ENCODE peak calls at places on chromosomes 2 and 18, in eight cellular contexts. W, N, E, K, R, J, F and O are unnamed samples. For H3K4me1, the result is how much of the 10 kb centered on the place peaks cover.

GRCh38 chr18:73975266-73975665 is 172.4 kb downstream of the FBXO15 start:
- DNase-seq in J (no peak), E (no peak), R (no peak), W (no peak), F (no peak), K (no peak), N (no peak), O (no peak)

GRCh38 chr2:219689676-219690628 is 62.5 kb downstream of the SLC4A3 start:
- DNase-seq in R (peak), N (peak), K (peak), F (peak), W (peak), E (peak), J (peak), O (no peak)

GRCh38 chr2:129144082-129144791 is 825.6 kb upstream of the HS6ST1 start:
- DNase-seq in E (no peak), R (no peak), K (no peak), N (no peak), W (no peak), J (no peak), F (no peak), O (no peak)

GRCh38 chr2:100640329-100641114 is 77.7 kb downstream of the PDCL3 start:
- DNase-seq in F (peak), W (no peak), E (no peak), J (no peak), N (no peak), K (no peak), R (peak), O (no peak)

GRCh38 chr2:19846030-19846429 is 55.8 kb downstream of the TTC32 start:
- DNase-seq in N (no peak), J (no peak), F (no peak), W (no peak), E (no peak), R (no peak), K (no peak), O (no peak)

GRCh38 chr2:113080134-113080533 is 12.4 kb downstream of the IL1F10 start:
- DNase-seq in N (no peak), F (peak), W (peak), K (peak), E (peak), R (no peak), J (peak), O (peak)

GRCh38 chr2:37797081-37797480 is 125.6 kb upstream of the CDC42EP3 start:
- DNase-seq in K (no peak), F (peak), J (no peak), N (no peak), R (no peak), W (no peak), E (no peak), O (no peak)

GRCh38 chr18:24031318-24031717 is 16.8 kb downstream of the TTC39C start:
- DNase-seq in N (no peak), F (no peak), K (no peak), J (no peak), R (no peak), E (no peak), W (no peak), O (no peak)

DNA sequence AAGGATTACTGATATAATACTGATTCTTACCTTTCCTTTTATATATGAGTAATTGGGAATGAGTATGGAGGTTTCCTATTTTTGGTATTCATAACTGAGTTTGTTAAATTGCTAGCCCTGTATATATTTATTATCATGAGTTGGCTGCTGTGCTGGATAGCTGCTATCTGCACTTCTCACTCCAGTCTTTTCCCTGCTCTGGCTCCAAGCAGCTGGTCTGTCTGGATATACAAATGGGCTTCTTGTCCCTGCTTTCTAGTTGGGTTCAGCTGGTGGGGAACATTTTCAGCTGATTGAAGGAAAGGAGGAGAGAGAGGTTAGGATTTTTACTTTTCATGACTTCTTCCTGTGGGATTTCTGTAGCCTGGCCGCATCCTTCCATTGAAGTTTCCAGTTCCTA is 41.2 kb downstream of the AGFG1 start:
- DNase-seq in R (no peak), W (no peak), J (peak), F (peak), K (no peak), E (no peak), N (no peak), O (no peak)
- H3K4me1 ChIP-seq in R (half or more), W (under half), J (under half), F (half or more), K (half or more), E (under half), N (under half), O (under half)

GRCh38 chr2:9266711-9267110 is 60.1 kb downstream of the ASAP2 start:
- DNase-seq in N (no peak), J (no peak), F (no peak), K (no peak), W (no peak), E (no peak), R (no peak), O (no peak)

GRCh38 chr2:9263388-9263787 is 56.8 kb downstream of the ASAP2 start:
- DNase-seq in J (peak), R (no peak), N (peak), E (no peak), W (no peak), F (peak), K (no peak), O (no peak)

GRCh38 chr2:9262671-9263171 is 56.1 kb downstream of the ASAP2 start:
- DNase-seq in R (no peak), F (peak), J (peak), W (no peak), N (peak), K (no peak), E (no peak), O (no peak)

GRCh38 chr2:9261231-9261883 is 54.7 kb downstream of the ASAP2 start:
- DNase-seq in F (peak), R (no peak), E (no peak), N (peak), K (no peak), W (no peak), J (no peak), O (no peak)

DNA sequence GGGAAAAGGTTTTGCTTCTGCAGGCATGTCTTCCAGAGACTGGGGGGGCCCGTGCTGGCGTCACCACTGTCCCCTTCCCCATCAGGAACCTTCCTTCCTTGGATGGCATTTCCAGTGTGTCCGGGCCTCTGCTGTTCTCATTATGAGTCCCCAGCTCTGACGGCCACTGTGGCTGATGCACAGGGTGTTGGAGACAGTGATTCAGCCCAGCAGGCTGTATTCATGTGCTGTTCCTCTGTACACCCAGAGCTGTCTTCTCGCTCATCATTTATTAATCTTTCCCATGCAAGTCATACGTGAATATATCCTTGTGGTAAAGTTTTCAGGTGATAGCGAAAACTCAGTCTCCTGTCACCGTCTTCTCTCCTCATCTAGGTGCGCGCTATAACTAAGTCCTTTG is 57.7 kb downstream of the ASAP2 start:
- DNase-seq in K (no peak), R (no peak), E (no peak), J (no peak), N (no peak), W (no peak), F (peak), O (no peak)
- H3K4me1 ChIP-seq in K (under half), R (under half), E (under half), J (under half), N (under half), W (under half), F (half or more), O (under half)

DNA sequence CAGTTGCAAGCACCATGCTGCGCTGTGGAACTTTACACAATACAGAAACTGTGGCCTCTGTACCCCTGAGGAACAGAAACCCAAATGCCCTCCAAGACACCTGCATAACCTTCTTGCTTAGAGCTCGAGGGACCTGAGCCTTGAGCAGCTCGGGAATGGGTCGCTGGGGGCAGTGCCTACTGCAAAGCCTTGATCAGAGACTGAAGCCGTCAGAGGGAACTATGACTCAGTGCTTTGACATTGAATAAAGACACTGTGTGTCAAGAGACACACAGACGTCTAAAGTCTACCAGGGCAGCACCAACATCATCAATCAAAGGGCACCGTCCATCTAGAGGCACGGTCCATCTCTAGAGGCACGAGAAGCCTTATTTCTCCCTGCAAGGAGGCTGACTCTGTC is 30.6 kb downstream of the GPR45 start:
- DNase-seq in K (no peak), W (no peak), F (no peak), E (no peak), J (no peak), R (no peak), N (no peak), O (no peak)
- H3K4me1 ChIP-seq in K (under half), W (under half), F (under half), E (under half), J (under half), R (under half), N (under half), O (under half)

GRCh38 chr2:48529676-48530032 is 300 bp upstream of the STON1 start:
- DNase-seq in W (no peak), N (peak), F (no peak), J (no peak), K (no peak), R (no peak), E (no peak), O (no peak)
- H3K4me1 ChIP-seq in W (under half), N (under half), F (under half), J (under half), K (under half), R (under half), E (under half), O (under half)

GRCh38 chr2:68745006-68745405 is 10.4 kb downstream of the ARHGAP25 start:
- DNase-seq in J (no peak), W (no peak), E (no peak), K (no peak), F (no peak), N (no peak), R (no peak), O (no peak)
- H3K4me1 ChIP-seq in J (under half), W (under half), E (under half), K (half or more), F (under half), N (under half), R (under half), O (half or more)

DNA sequence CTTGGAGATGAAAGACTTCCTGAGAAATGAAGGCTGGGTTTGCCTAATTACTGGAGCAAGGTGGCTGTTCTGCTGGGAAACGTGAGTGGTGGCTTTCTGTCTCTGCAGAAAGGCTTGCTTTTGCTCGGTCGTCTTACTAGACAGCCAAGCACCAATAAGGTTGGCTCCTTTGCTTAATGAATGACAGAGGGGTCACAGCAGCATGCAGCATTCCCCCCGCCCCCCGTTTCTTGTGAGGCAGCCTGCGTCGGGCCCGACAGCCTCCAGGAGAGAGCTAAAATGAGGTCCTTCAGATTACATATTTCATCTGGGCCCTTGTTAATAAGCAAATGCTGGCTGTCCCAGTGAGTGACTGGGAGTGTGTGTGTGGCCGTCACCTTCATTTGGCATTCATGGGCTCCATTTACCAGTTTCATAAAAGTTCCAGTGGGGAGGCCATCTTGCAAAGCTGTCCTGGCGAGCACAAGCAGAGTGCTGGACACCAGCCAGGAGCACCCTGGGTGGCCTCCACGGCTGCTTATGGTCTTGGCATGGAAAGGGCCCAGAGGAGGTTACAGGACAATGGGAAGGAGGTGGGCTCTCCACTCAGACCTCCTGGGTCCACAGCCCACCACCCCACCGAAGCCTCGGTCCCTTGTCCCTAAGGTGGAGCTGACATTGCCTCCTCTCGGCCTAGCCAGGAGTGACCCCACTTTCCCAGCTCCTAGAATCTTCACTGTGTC is 37.2 kb downstream of the ODC1 start:
- DNase-seq in W (no peak), J (no peak), E (no peak), K (no peak), R (no peak), N (no peak), F (no peak), O (no peak)
- H3K4me1 ChIP-seq in W (half or more), J (under half), E (under half), K (under half), R (half or more), N (under half), F (under half), O (under half)

GRCh38 chr2:62374301-62374960 is 131.6 kb downstream of the TMEM17 start:
- DNase-seq in W (no peak), R (no peak), E (no peak), N (no peak), J (no peak), F (no peak), K (no peak), O (no peak)

GRCh38 chr2:62369549-62370164 is 136.3 kb downstream of the TMEM17 start:
- DNase-seq in N (no peak), R (no peak), K (no peak), E (no peak), W (no peak), J (no peak), F (no peak), O (no peak)

GRCh38 chr2:62372824-62373223 is 133.2 kb downstream of the TMEM17 start:
- DNase-seq in N (no peak), K (no peak), F (no peak), J (no peak), E (no peak), W (no peak), R (no peak), O (no peak)

GRCh38 chr2:62375051-62375450 is 130.9 kb downstream of the TMEM17 start:
- DNase-seq in E (no peak), K (no peak), R (no peak), W (no peak), J (no peak), F (no peak), N (no peak), O (no peak)

GRCh38 chr2:62370304-62371250 is 135.4 kb downstream of the TMEM17 start:
- DNase-seq in F (no peak), W (no peak), R (no peak), K (no peak), J (no peak), N (no peak), E (no peak), O (no peak)
- H3K4me1 ChIP-seq in F (under half), W (under half), R (under half), K (under half), J (under half), N (under half), E (under half), O (under half)

DNA sequence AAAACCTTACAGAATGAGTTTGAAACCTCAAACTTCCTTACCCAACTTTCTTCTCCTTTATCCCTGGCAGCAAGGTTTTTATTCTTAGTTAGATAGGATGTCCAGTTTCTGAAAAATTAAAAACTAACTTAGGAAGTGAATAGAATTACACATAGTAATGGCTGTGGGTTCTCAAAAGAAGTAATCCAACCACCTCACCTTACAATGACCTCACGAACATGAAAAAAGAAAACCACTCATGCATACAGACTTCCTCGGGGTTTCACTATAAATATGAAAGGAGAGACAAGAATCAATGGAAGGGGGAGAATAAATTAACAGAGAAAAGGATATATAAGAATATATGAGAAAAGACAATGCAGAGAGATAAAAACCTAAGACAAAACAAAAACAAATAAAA is 1044.3 kb upstream of the KLHL29 start:
- DNase-seq in F (no peak), N (no peak), K (no peak), E (no peak), R (no peak), J (no peak), W (no peak), O (no peak)
- H3K4me1 ChIP-seq in F (under half), N (under half), K (under half), E (under half), R (under half), J (under half), W (under half), O (under half)